ENCODE peak calls at places on chromosomes 16 and 17, in nine cellular contexts. W, T, H, L, G, X, E, P and V are unnamed samples. For H3K4me1, the result is how much of the 10 kb centered on the place peaks cover.

GRCh38 chr17:74959826-74960738 is 12.5 kb downstream of the HID1 start:
- DNase-seq in E (no peak), H (no peak), L (no peak), T (peak), X (no peak), P (no peak), W (peak), G (no peak), V (no peak)

GRCh38 chr17:31499771-31500554 is 108.5 kb downstream of the RAB11FIP4 start:
- DNase-seq in P (peak), G (peak), E (peak), L (peak), H (peak), W (peak), T (no peak), X (no peak), V (peak)

GRCh38 chr17:48024149-48025039 is 13.2 kb downstream of the COPZ2 start:
- DNase-seq in E (peak), G (peak), T (peak), P (no peak), L (peak), W (no peak), H (peak), X (peak), V (peak)

GRCh38 chr17:9132291-9132690 is 111.0 kb downstream of the NTN1 start:
- DNase-seq in T (no peak), P (no peak), W (no peak), L (no peak), E (peak), X (no peak), H (no peak), G (no peak), V (no peak)

GRCh38 chr16:85989863-85990643 is 91.1 kb downstream of the IRF8 start:
- DNase-seq in L (no peak), T (no peak), P (no peak), W (no peak), E (no peak), X (peak), H (no peak), G (no peak), V (no peak)

GRCh38 chr16:83609178-83609577 is 198.6 kb upstream of the HSBP1 start:
- DNase-seq in T (no peak), H (no peak), P (no peak), W (no peak), G (no peak), X (no peak), E (no peak), L (no peak), V (no peak)

GRCh38 chr17:9529033-9529748 is 46.4 kb downstream of the STX8 start:
- DNase-seq in T (peak), H (no peak), X (no peak), L (no peak), P (peak), E (no peak), W (peak), G (no peak), V (no peak)

GRCh38 chr17:78839173-78839761 is 1.3 kb downstream of the USP36 start:
- DNase-seq in W (peak), T (no peak), P (no peak), L (no peak), H (no peak), G (no peak), X (no peak), E (no peak), V (no peak)

GRCh38 chr17:16933317-16934132 is 38.4 kb downstream of the TNFRSF13B start:
- DNase-seq in H (no peak), W (no peak), P (no peak), X (peak), T (no peak), G (no peak), E (peak), L (peak), V (no peak)

GRCh38 chr16:71526111-71526998 is at the start of gene CHST4:
- DNase-seq in X (no peak), W (peak), G (no peak), L (peak), P (peak), H (no peak), T (peak), E (no peak), V (no peak)

GRCh38 chr16:535446-536405 is 8.2 kb downstream of the CAPN15 start:
- DNase-seq in L (peak), H (no peak), W (peak), T (peak), P (peak), G (no peak), E (no peak), X (no peak), V (no peak)

GRCh38 chr16:69179255-69180010 is 7.5 kb upstream of the SNTB2 start:
- DNase-seq in X (peak), W (peak), T (peak), H (peak), E (no peak), G (peak), L (peak), P (peak), V (peak)

GRCh38 chr17:50359005-50359699 is 13.2 kb downstream of the XYLT2 start:
- DNase-seq in H (no peak), X (peak), W (no peak), P (no peak), L (peak), G (no peak), E (no peak), T (no peak), V (no peak)

GRCh38 chr17:61073799-61074513 is 325.7 kb upstream of the TBX2 start:
- DNase-seq in T (no peak), G (no peak), H (no peak), P (no peak), E (no peak), W (no peak), X (no peak), L (no peak), V (no peak)

GRCh38 chr16:86789621-86790051 is 211.3 kb downstream of the FOXL1 start:
- DNase-seq in G (no peak), T (no peak), E (no peak), W (peak), H (no peak), X (peak), L (no peak), P (no peak), V (no peak)

GRCh38 chr17:73941919-73942530 is 261.5 kb upstream of the RPL38 start:
- DNase-seq in E (no peak), T (no peak), L (no peak), H (no peak), W (no peak), G (no peak), P (no peak), X (no peak), V (no peak)

GRCh38 chr17:82882715-82883446 is 43.1 kb upstream of the ZNF750 start:
- DNase-seq in G (peak), L (no peak), T (no peak), X (no peak), E (peak), P (no peak), W (no peak), H (peak), V (no peak)

GRCh38 chr17:61805399-61805798 is 57.9 kb downstream of the BRIP1 start:
- DNase-seq in P (peak), L (no peak), X (no peak), W (peak), H (no peak), E (no peak), T (no peak), G (no peak), V (no peak)

GRCh38 chr17:82349287-82349701 is 9.8 kb upstream of the TEX19 start:
- DNase-seq in T (no peak), L (no peak), G (no peak), X (no peak), W (no peak), P (no peak), E (no peak), H (no peak), V (no peak)

DNA sequence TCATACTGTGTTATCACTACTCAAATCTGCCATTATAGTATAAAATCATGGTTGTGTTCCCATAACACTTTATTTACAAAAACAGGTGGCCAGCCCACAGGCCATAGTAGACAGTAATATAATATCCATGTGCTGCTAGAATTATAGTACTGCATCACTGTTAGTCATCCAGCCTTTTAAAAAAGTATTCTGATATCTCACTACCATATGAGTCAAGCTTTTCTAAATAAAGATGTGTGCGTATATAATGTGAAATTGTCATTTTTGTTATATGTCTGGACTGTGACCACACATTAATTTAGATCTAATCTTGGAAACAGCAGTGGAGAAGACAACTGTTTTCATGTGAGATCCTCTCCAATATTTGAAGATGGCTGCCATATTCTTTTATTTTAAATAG is 1049.1 kb upstream of the GOT2 start:
- DNase-seq in T (no peak), H (no peak), L (no peak), W (peak), P (peak), E (no peak), G (no peak), X (no peak), V (no peak)
- H3K4me3 ChIP-seq in T (no peak), H (no peak), L (no peak), W (no peak), P (no peak), E (no peak), G (no peak), X (no peak), V (no peak)

GRCh38 chr16:57115148-57115503 is 22.7 kb downstream of the CPNE2 start:
- DNase-seq in W (peak), G (no peak), X (no peak), H (no peak), L (no peak), E (no peak), P (peak), T (no peak), V (no peak)

GRCh38 chr16:57118461-57119084 is 26.2 kb downstream of the CPNE2 start:
- DNase-seq in G (no peak), X (no peak), H (no peak), T (no peak), E (no peak), P (no peak), L (no peak), W (no peak), V (no peak)

GRCh38 chr16:57113664-57114063 is 21.3 kb downstream of the CPNE2 start:
- DNase-seq in L (no peak), G (no peak), X (no peak), W (no peak), E (no peak), P (no peak), H (no peak), T (no peak), V (peak)

GRCh38 chr16:57113042-57113453 is 20.7 kb downstream of the CPNE2 start:
- DNase-seq in E (no peak), G (no peak), W (peak), X (no peak), H (no peak), L (no peak), P (peak), T (no peak), V (no peak)

DNA sequence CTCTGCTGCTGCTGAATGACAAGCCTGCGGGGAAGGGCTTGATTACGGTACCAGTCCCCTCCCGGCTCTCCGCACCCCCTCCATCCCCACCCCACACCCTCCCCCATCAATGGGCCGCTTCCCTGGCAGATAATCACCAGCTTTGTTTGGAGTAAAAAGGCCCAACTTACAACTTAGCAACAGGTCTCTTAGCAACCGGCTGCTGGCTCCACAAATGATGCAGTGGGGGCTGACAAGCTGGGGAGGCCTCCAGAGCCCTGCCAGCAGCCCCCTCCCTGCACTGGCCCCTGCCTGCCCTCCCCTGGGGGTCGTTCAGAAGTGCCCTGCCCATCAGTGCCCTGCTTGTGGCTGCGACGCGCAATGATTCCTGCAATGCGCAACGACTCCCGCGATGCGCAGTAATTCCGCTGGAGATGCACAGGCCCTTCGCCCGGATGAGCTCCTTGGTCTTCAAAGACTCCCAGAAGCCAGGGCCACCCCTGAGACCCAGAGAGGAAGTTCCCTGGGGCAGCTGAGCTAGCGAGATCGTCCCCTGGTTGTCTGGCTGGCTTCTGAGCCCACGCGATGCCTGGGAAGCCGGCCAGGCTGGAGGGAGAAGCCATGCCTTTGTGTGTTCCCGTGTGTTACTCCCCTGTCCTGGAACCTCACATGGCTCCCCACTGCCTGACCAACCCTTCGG is 23.3 kb downstream of the CPNE2 start:
- DNase-seq in X (peak), P (peak), L (peak), E (no peak), T (no peak), H (peak), G (no peak), W (peak), V (peak)
- H3K27ac ChIP-seq in X (no peak), P (peak), L (no peak), E (peak), T (no peak), H (no peak), G (peak), W (no peak), V (no peak)

DNA sequence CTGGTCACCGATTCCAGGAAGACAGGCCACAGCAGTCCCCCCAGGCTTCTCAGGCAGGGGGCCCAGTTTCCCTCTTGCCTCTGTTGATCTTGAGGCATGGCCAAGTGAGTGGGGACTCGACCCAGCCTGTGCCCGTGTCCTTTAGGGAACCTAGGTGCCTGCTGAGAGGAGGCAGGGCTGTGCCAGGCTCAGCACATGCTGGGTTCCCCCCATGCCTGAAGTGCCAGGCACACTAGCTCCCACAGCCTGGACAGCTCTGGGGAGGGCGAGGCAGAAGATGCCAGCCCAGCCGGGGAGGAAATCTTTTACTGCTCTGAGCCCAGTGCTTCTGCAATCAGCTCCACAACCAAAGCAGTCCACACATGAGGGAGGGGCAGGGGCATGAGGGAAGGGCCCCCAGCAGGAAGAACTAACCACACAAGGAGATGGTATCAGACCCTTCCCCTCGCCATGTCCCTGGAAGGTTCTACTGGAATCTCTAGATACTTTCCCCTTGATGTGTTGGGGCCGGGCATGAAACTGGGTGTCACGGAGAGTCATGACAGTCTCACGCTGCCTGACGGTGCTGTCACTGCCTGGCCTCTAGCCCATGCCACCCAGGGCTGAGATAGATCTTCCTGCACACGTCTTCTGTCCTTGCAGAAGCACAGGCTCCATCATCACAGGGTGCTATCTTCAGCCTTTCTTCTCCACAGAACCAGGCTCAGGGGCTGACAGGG is 25.5 kb downstream of the MYO18A start:
- DNase-seq in E (no peak), W (no peak), G (no peak), H (peak), L (peak), T (no peak), P (no peak), X (no peak), V (peak)
- H3K4me1 ChIP-seq in E (under half), W (half or more), G (half or more), H (half or more), L (under half), T (half or more), P (under half), X (under half), V (under half)

GRCh38 chr17:1486802-1487695 is 5.4 kb downstream of the MYO1C start:
- DNase-seq in H (peak), L (peak), P (peak), W (no peak), T (peak), E (peak), X (peak), G (peak), V (peak)

GRCh38 chr17:1484586-1485310 is 7.7 kb downstream of the MYO1C start:
- DNase-seq in H (peak), E (peak), L (no peak), W (no peak), G (peak), T (peak), P (peak), X (peak), V (peak)

GRCh38 chr17:1484060-1484535 is 8.4 kb downstream of the MYO1C start:
- DNase-seq in E (peak), L (no peak), P (no peak), T (no peak), W (no peak), H (no peak), X (no peak), G (no peak), V (no peak)

GRCh38 chr17:1485311-1485747 is 7.2 kb downstream of the MYO1C start:
- DNase-seq in X (no peak), E (peak), H (peak), P (peak), G (peak), L (no peak), T (peak), W (no peak), V (peak)

DNA sequence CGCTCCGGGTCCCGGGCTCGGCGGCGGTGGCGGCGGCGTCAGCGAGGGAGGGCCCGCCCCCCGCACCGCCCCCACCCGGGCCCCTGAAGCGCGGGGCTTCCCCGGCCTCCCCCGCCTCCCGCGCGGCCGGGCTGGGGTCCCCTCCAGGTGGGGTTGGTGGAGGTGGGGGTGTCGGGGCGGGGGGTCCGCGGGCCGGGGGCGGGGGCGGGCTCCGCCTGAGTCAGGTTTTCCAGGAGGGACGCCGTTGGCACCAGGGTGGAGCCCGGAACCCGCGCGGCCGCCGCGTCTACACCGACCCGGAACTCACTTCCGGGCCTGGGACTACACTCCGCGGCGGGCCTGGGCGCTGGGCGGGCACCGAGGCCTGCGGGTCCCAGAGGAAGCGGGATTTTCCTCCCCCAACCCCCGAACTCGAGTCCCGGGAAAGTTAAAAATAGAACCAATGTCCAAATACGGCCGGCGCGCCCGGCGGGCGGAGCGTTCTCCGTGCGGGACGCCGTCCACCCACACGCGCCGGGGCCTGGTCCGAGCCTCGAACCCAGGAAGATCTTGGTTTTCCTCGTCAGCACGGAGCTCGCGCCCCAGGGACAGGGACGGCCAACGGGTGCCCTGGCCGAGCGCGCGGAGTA is 6.6 kb downstream of the MYO1C start:
- DNase-seq in P (peak), E (peak), T (peak), G (peak), X (peak), W (peak), H (peak), L (peak), V (peak)
- H3K4me3 ChIP-seq in P (peak), E (peak), T (peak), G (peak), X (peak), W (peak), H (peak), L (no peak), V (peak)

DNA sequence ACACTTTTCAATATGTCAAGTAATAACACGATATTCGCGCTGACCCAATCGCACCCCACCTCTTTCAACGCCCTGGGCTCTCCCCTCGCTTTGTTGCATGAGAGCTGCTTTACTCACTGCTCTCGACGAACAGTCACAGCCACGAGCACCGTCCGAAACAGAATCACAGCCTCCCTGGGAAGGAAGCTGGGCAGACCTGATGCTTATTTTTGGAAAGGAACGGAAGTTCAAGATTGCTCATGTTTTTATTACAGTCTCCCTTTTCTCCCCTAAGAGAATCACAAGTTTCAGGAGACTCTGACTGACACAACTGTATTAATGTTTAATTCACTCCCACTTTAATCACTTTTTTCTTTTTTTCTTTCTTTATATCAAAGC is 67.8 kb downstream of the ANKRD11 start:
- DNase-seq in W (peak), P (no peak), H (no peak), G (no peak), E (no peak), T (no peak), L (no peak), X (no peak), V (peak)
- H3K27ac ChIP-seq in W (no peak), P (peak), H (peak), G (no peak), E (peak), T (no peak), L (peak), X (no peak), V (no peak)

DNA sequence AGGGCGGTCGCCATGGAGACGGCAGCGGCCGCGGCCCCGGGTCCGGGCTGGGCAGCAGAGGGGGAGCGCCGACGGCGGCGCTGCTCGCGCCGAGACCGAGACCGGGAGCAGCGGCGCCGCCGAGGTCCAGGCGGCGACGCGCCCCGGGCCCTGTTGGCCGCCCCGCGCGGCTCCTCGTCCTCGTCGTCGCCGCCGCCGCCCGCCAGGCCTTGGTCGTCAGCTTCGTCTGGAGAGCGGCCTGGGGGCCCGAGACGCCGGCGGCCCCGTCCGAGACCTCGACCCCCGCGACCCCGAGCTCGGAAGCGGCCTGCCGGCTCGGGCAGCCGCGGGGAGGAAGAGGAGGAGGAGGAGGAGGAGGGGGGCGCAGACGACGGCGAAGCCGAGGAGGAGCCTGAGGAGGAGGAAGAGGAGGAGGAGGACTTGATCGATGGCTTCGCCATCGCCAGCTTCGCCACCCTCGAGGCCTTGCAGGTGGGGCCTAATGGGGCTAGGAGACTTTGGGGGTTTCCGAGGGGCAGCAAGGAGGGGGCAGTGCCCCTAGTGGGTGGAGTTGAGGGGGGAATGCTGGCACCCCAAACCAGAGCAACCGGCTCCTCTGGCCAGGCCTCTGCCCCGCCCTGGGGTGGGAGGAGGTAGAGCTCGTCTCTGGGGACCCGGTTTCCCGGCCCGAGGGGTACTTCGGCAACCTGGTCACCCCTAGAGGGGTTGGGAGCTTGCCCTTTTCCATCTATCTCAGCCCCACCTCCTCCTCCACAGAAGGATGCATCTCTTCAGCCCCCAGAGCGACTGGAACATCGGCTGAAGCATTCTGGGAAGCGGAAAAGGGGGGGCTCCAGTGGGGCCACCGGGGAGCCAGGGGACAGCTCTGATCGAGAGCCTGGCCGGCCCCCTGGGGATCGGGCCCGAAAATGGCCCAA is 1.5 kb downstream of the FBRS start:
- DNase-seq in E (peak), H (no peak), W (no peak), P (peak), G (no peak), X (peak), L (peak), T (no peak), V (peak)
- H3K4me1 ChIP-seq in E (under half), H (under half), W (under half), P (under half), G (half or more), X (half or more), L (under half), T (under half), V (under half)